ENCODE peak calls at places on chromosome 20, in four cellular contexts. One of them, this sample, is unnamed.
A peak's percentile ranks its signal among the peaks of the same experiment; 100 is the strongest.

GRCh38 chr20:58656825-58657224 is 5.7 kb downstream of the STX16 start:
- DNase-seq in stimulated activated CD8-positive, alpha-beta memory T cell treated with anti-CD3 and anti-CD28 coated beads, Interleukin-15, amount 100 ng/mL, for 24 hours: no peak
- DNase-seq in neural crest cell: no peak
- DNase-seq in glutamatergic neuron: no peak
- DNase-seq in this sample: no peak

GRCh38 chr20:21182832-21183563 is 57.1 kb downstream of the KIZ start:
- DNase-seq in neural crest cell: no peak
- DNase-seq in glutamatergic neuron: no peak
- DNase-seq in stimulated activated CD8-positive, alpha-beta memory T cell treated with anti-CD3 and anti-CD28 coated beads, Interleukin-15, amount 100 ng/mL, for 24 hours: no peak
- DNase-seq in this sample: no peak

GRCh38 chr20:3658019-3658707 is 5.0 kb downstream of the GFRA4 start:
- DNase-seq in glutamatergic neuron: peak; percentile 10
- DNase-seq in neural crest cell: no peak
- DNase-seq in stimulated activated CD8-positive, alpha-beta memory T cell treated with anti-CD3 and anti-CD28 coated beads, Interleukin-15, amount 100 ng/mL, for 24 hours: no peak
- DNase-seq in this sample: no peak

GRCh38 chr20:64149809-64150560 is 14.3 kb upstream of the MYT1 start:
- DNase-seq in glutamatergic neuron: peak; percentile 2
- DNase-seq in stimulated activated CD8-positive, alpha-beta memory T cell treated with anti-CD3 and anti-CD28 coated beads, Interleukin-15, amount 100 ng/mL, for 24 hours: no peak
- DNase-seq in neural crest cell: no peak
- DNase-seq in this sample: no peak

GRCh38 chr20:24314053-24314452 is 155.4 kb upstream of the SYNDIG1 start:
- DNase-seq in stimulated activated CD8-positive, alpha-beta memory T cell treated with anti-CD3 and anti-CD28 coated beads, Interleukin-15, amount 100 ng/mL, for 24 hours: no peak
- DNase-seq in neural crest cell: no peak
- DNase-seq in glutamatergic neuron: no peak
- DNase-seq in this sample: no peak

GRCh38 chr20:46587986-46588385 is 37.5 kb upstream of the OCSTAMP start:
- DNase-seq in stimulated activated CD8-positive, alpha-beta memory T cell treated with anti-CD3 and anti-CD28 coated beads, Interleukin-15, amount 100 ng/mL, for 24 hours: no peak
- DNase-seq in neural crest cell: no peak
- DNase-seq in glutamatergic neuron: no peak
- DNase-seq in this sample: no peak

GRCh38 chr20:40953856-40954255 is 74.8 kb upstream of the TOP1 start:
- DNase-seq in stimulated activated CD8-positive, alpha-beta memory T cell treated with anti-CD3 and anti-CD28 coated beads, Interleukin-15, amount 100 ng/mL, for 24 hours: no peak
- DNase-seq in neural crest cell: no peak
- DNase-seq in glutamatergic neuron: no peak
- DNase-seq in this sample: no peak

GRCh38 chr20:31593221-31594001 is 11.7 kb upstream of the ID1 start:
- DNase-seq in neural crest cell: no peak
- DNase-seq in glutamatergic neuron: no peak
- DNase-seq in stimulated activated CD8-positive, alpha-beta memory T cell treated with anti-CD3 and anti-CD28 coated beads, Interleukin-15, amount 100 ng/mL, for 24 hours: no peak
- DNase-seq in this sample: no peak

GRCh38 chr20:13397300-13397724 is 176.2 kb downstream of the ISM1 start:
- DNase-seq in neural crest cell: no peak
- DNase-seq in glutamatergic neuron: no peak
- DNase-seq in stimulated activated CD8-positive, alpha-beta memory T cell treated with anti-CD3 and anti-CD28 coated beads, Interleukin-15, amount 100 ng/mL, for 24 hours: no peak
- DNase-seq in this sample: no peak

GRCh38 chr20:47927944-47928343 is 142.7 kb upstream of the SULF2 start:
- DNase-seq in stimulated activated CD8-positive, alpha-beta memory T cell treated with anti-CD3 and anti-CD28 coated beads, Interleukin-15, amount 100 ng/mL, for 24 hours: no peak
- DNase-seq in neural crest cell: no peak
- DNase-seq in glutamatergic neuron: no peak
- DNase-seq in this sample: no peak

GRCh38 chr20:19786311-19786710 is 28.3 kb downstream of the RIN2 start:
- DNase-seq in neural crest cell: no peak
- DNase-seq in glutamatergic neuron: peak; percentile 71
- DNase-seq in stimulated activated CD8-positive, alpha-beta memory T cell treated with anti-CD3 and anti-CD28 coated beads, Interleukin-15, amount 100 ng/mL, for 24 hours: no peak
- DNase-seq in this sample: no peak

GRCh38 chr20:45358282-45359068 is 4.5 kb upstream of the SYS1 start:
- DNase-seq in glutamatergic neuron: no peak
- DNase-seq in neural crest cell: no peak
- DNase-seq in stimulated activated CD8-positive, alpha-beta memory T cell treated with anti-CD3 and anti-CD28 coated beads, Interleukin-15, amount 100 ng/mL, for 24 hours: no peak
- DNase-seq in this sample: no peak

GRCh38 chr20:50029697-50030428 is 47.1 kb downstream of the SNAI1 start:
- DNase-seq in stimulated activated CD8-positive, alpha-beta memory T cell treated with anti-CD3 and anti-CD28 coated beads, Interleukin-15, amount 100 ng/mL, for 24 hours: no peak
- DNase-seq in glutamatergic neuron: no peak
- DNase-seq in neural crest cell: no peak
- DNase-seq in this sample: no peak

GRCh38 chr20:54115172-54115854 is 44.9 kb upstream of the BCAS1 start:
- DNase-seq in stimulated activated CD8-positive, alpha-beta memory T cell treated with anti-CD3 and anti-CD28 coated beads, Interleukin-15, amount 100 ng/mL, for 24 hours: no peak
- DNase-seq in glutamatergic neuron: no peak
- DNase-seq in neural crest cell: no peak
- DNase-seq in this sample: no peak

GRCh38 chr20:44253528-44253927 is 6.4 kb downstream of the GDAP1L1 start:
- DNase-seq in neural crest cell: no peak
- DNase-seq in glutamatergic neuron: no peak
- DNase-seq in stimulated activated CD8-positive, alpha-beta memory T cell treated with anti-CD3 and anti-CD28 coated beads, Interleukin-15, amount 100 ng/mL, for 24 hours: no peak
- DNase-seq in this sample: no peak

GRCh38 chr20:46959081-46959692 is 64.5 kb downstream of the EYA2 start:
- DNase-seq in glutamatergic neuron: no peak
- DNase-seq in stimulated activated CD8-positive, alpha-beta memory T cell treated with anti-CD3 and anti-CD28 coated beads, Interleukin-15, amount 100 ng/mL, for 24 hours: no peak
- DNase-seq in neural crest cell: no peak
- DNase-seq in this sample: no peak

GRCh38 chr20:32964575-32964974 is 39.7 kb downstream of the SUN5 start:
- DNase-seq in neural crest cell: no peak
- DNase-seq in glutamatergic neuron: no peak
- DNase-seq in stimulated activated CD8-positive, alpha-beta memory T cell treated with anti-CD3 and anti-CD28 coated beads, Interleukin-15, amount 100 ng/mL, for 24 hours: no peak
- DNase-seq in this sample: no peak

GRCh38 chr20:3995067-3995748 is 20.1 kb downstream of the RNF24 start:
- DNase-seq in glutamatergic neuron: no peak
- DNase-seq in neural crest cell: no peak
- DNase-seq in stimulated activated CD8-positive, alpha-beta memory T cell treated with anti-CD3 and anti-CD28 coated beads, Interleukin-15, amount 100 ng/mL, for 24 hours: no peak
- DNase-seq in this sample: no peak

This sample was measured in NT2/D1.